ENCODE peak calls at places on chromosomes 1 and 21, in nine cellular contexts. One of them, this sample, is unnamed.

GRCh38 chr1:31238986-31239613 is 587 bp downstream of the NKAIN1 start:
- DNase-seq in A549: peak
- DNase-seq in GM23248: peak
- DNase-seq in upper lobe of right lung: peak
- DNase-seq in aorta: peak
- DNase-seq in IMR-90: no peak
- DNase-seq in cardiac muscle cell: peak
- DNase-seq in left ventricle myocardium inferior: no peak
- DNase-seq in choroid plexus epithelial cell: no peak
- DNase-seq in this sample: peak

GRCh38 chr1:173914366-173914871 is 2.7 kb downstream of the SERPINC1 start:
- DNase-seq in choroid plexus epithelial cell: peak
- DNase-seq in A549: peak
- DNase-seq in upper lobe of right lung: no peak
- DNase-seq in GM23248: peak
- DNase-seq in left ventricle myocardium inferior: no peak
- DNase-seq in aorta: no peak
- DNase-seq in IMR-90: peak
- DNase-seq in cardiac muscle cell: peak
- DNase-seq in this sample: peak

GRCh38 chr1:97063532-97063931 is 341.9 kb downstream of the PTBP2 start:
- DNase-seq in cardiac muscle cell: no peak
- DNase-seq in IMR-90: no peak
- DNase-seq in upper lobe of right lung: no peak
- DNase-seq in GM23248: no peak
- DNase-seq in aorta: no peak
- DNase-seq in A549: peak
- DNase-seq in left ventricle myocardium inferior: no peak
- DNase-seq in choroid plexus epithelial cell: no peak
- DNase-seq in this sample: no peak

GRCh38 chr1:21244986-21245687 is 45.1 kb downstream of the ECE1 start:
- DNase-seq in aorta: no peak
- DNase-seq in cardiac muscle cell: no peak
- DNase-seq in IMR-90: no peak
- DNase-seq in left ventricle myocardium inferior: no peak
- DNase-seq in GM23248: no peak
- DNase-seq in choroid plexus epithelial cell: no peak
- DNase-seq in A549: no peak
- DNase-seq in upper lobe of right lung: no peak
- DNase-seq in this sample: no peak

GRCh38 chr1:52659356-52659755 is 26.4 kb downstream of the SHISAL2A start:
- DNase-seq in A549: no peak
- DNase-seq in upper lobe of right lung: no peak
- DNase-seq in cardiac muscle cell: no peak
- DNase-seq in aorta: no peak
- DNase-seq in choroid plexus epithelial cell: no peak
- DNase-seq in IMR-90: no peak
- DNase-seq in left ventricle myocardium inferior: no peak
- DNase-seq in GM23248: peak
- DNase-seq in this sample: no peak

GRCh38 chr1:50080904-50081586 is 27.7 kb upstream of the ELAVL4 start:
- DNase-seq in IMR-90: no peak
- DNase-seq in left ventricle myocardium inferior: no peak
- DNase-seq in A549: peak
- DNase-seq in upper lobe of right lung: no peak
- DNase-seq in choroid plexus epithelial cell: peak
- DNase-seq in GM23248: peak
- DNase-seq in aorta: no peak
- DNase-seq in cardiac muscle cell: no peak
- DNase-seq in this sample: peak

GRCh38 chr1:219858980-219859379 is 69.4 kb downstream of the SLC30A10 start:
- DNase-seq in upper lobe of right lung: no peak
- DNase-seq in cardiac muscle cell: no peak
- DNase-seq in aorta: no peak
- DNase-seq in IMR-90: no peak
- DNase-seq in GM23248: no peak
- DNase-seq in left ventricle myocardium inferior: no peak
- DNase-seq in choroid plexus epithelial cell: no peak
- DNase-seq in A549: no peak
- DNase-seq in this sample: no peak

GRCh38 chr1:232139444-232139843 is 490.5 kb downstream of the SIPA1L2 start:
- DNase-seq in GM23248: no peak
- DNase-seq in cardiac muscle cell: no peak
- DNase-seq in A549: no peak
- DNase-seq in upper lobe of right lung: no peak
- DNase-seq in left ventricle myocardium inferior: no peak
- DNase-seq in choroid plexus epithelial cell: no peak
- DNase-seq in aorta: no peak
- DNase-seq in IMR-90: no peak
- DNase-seq in this sample: no peak

GRCh38 chr1:58583496-58583895 is 6.4 kb upstream of the TACSTD2 start:
- DNase-seq in upper lobe of right lung: no peak
- DNase-seq in aorta: no peak
- DNase-seq in left ventricle myocardium inferior: no peak
- DNase-seq in cardiac muscle cell: no peak
- DNase-seq in IMR-90: no peak
- DNase-seq in A549: no peak
- DNase-seq in choroid plexus epithelial cell: no peak
- DNase-seq in GM23248: no peak
- DNase-seq in this sample: no peak

GRCh38 chr1:226268421-226269124 is 40.4 kb downstream of the LIN9 start:
- DNase-seq in A549: peak
- DNase-seq in IMR-90: peak
- DNase-seq in upper lobe of right lung: no peak
- DNase-seq in GM23248: peak
- DNase-seq in aorta: no peak
- DNase-seq in cardiac muscle cell: no peak
- DNase-seq in choroid plexus epithelial cell: peak
- DNase-seq in left ventricle myocardium inferior: no peak
- DNase-seq in this sample: no peak

GRCh38 chr1:76854255-76854654 is 13.0 kb upstream of the ST6GALNAC5 start:
- DNase-seq in GM23248: no peak
- DNase-seq in A549: no peak
- DNase-seq in left ventricle myocardium inferior: no peak
- DNase-seq in upper lobe of right lung: no peak
- DNase-seq in IMR-90: no peak
- DNase-seq in aorta: no peak
- DNase-seq in choroid plexus epithelial cell: no peak
- DNase-seq in cardiac muscle cell: no peak
- DNase-seq in this sample: no peak

GRCh38 chr1:231233735-231234417 is 7.1 kb upstream of the GNPAT start:
- DNase-seq in upper lobe of right lung: no peak
- DNase-seq in left ventricle myocardium inferior: no peak
- DNase-seq in A549: no peak
- DNase-seq in GM23248: no peak
- DNase-seq in IMR-90: no peak
- DNase-seq in aorta: no peak
- DNase-seq in cardiac muscle cell: no peak
- DNase-seq in choroid plexus epithelial cell: peak
- DNase-seq in this sample: no peak

GRCh38 chr1:233361876-233362275 is 34.4 kb downstream of the MAP3K21 start:
- DNase-seq in aorta: no peak
- DNase-seq in choroid plexus epithelial cell: no peak
- DNase-seq in A549: no peak
- DNase-seq in left ventricle myocardium inferior: no peak
- DNase-seq in upper lobe of right lung: no peak
- DNase-seq in IMR-90: peak
- DNase-seq in GM23248: no peak
- DNase-seq in cardiac muscle cell: no peak
- DNase-seq in this sample: peak

GRCh38 chr1:12433323-12434053 is 184.5 kb downstream of the DHRS3 start:
- DNase-seq in A549: peak
- DNase-seq in cardiac muscle cell: peak
- DNase-seq in upper lobe of right lung: no peak
- DNase-seq in IMR-90: peak
- DNase-seq in choroid plexus epithelial cell: peak
- DNase-seq in GM23248: no peak
- DNase-seq in aorta: peak
- DNase-seq in left ventricle myocardium inferior: peak
- DNase-seq in this sample: no peak

GRCh38 chr21:46428987-46429710 is 29.5 kb upstream of the DIP2A start:
- DNase-seq in A549: no peak
- DNase-seq in choroid plexus epithelial cell: no peak
- DNase-seq in GM23248: no peak
- DNase-seq in left ventricle myocardium inferior: no peak
- DNase-seq in upper lobe of right lung: no peak
- DNase-seq in aorta: no peak
- DNase-seq in cardiac muscle cell: no peak
- DNase-seq in IMR-90: no peak
- DNase-seq in this sample: no peak

GRCh38 chr1:81703736-81704463 is 96.8 kb upstream of the ADGRL2 start:
- DNase-seq in choroid plexus epithelial cell: peak
- DNase-seq in A549: peak
- DNase-seq in aorta: no peak
- DNase-seq in IMR-90: peak
- DNase-seq in GM23248: peak
- DNase-seq in left ventricle myocardium inferior: no peak
- DNase-seq in upper lobe of right lung: no peak
- DNase-seq in cardiac muscle cell: no peak
- DNase-seq in this sample: no peak
- H3K4me3 ChIP-seq in choroid plexus epithelial cell: no peak
- H3K4me3 ChIP-seq in A549: no peak
- H3K4me3 ChIP-seq in aorta: no peak
- H3K4me3 ChIP-seq in IMR-90: no peak
- H3K4me3 ChIP-seq in GM23248: peak
- H3K4me3 ChIP-seq in left ventricle myocardium inferior: no peak
- H3K4me3 ChIP-seq in upper lobe of right lung: no peak
- H3K4me3 ChIP-seq in cardiac muscle cell: no peak
- H3K4me3 ChIP-seq in this sample: no peak

DNA sequence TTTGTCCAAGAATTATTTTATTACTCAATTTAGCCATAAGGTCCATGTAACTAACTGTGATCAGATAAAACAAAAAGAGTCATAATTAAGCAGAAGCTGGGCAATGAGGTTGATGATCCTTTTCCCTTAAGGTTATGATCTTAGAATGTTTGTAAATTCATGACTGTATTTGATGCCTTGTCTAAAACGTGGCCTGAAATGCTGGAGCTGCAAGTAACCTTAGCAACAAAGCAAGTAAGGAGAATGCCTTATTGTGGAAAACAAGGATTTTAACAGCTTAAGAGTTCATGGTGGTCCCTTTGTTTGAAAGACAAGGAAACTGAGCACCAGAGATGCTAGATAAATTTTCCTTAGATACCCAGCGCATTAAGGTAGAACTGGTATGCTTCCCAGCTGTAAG is 25.7 kb upstream of the XPR1 start:
- DNase-seq in choroid plexus epithelial cell: no peak
- DNase-seq in A549: no peak
- DNase-seq in GM23248: no peak
- DNase-seq in upper lobe of right lung: no peak
- DNase-seq in cardiac muscle cell: no peak
- DNase-seq in left ventricle myocardium inferior: no peak
- DNase-seq in aorta: no peak
- DNase-seq in IMR-90: no peak
- DNase-seq in this sample: no peak
- H3K4me3 ChIP-seq in choroid plexus epithelial cell: no peak
- H3K4me3 ChIP-seq in A549: no peak
- H3K4me3 ChIP-seq in GM23248: no peak
- H3K4me3 ChIP-seq in upper lobe of right lung: no peak
- H3K4me3 ChIP-seq in cardiac muscle cell: no peak
- H3K4me3 ChIP-seq in left ventricle myocardium inferior: no peak
- H3K4me3 ChIP-seq in aorta: no peak
- H3K4me3 ChIP-seq in IMR-90: no peak
- H3K4me3 ChIP-seq in this sample: no peak

GRCh38 chr1:160945079-160945478 is 9.5 kb downstream of the ITLN2 start:
- DNase-seq in A549: no peak
- DNase-seq in cardiac muscle cell: no peak
- DNase-seq in aorta: no peak
- DNase-seq in GM23248: no peak
- DNase-seq in left ventricle myocardium inferior: no peak
- DNase-seq in IMR-90: no peak
- DNase-seq in choroid plexus epithelial cell: no peak
- DNase-seq in upper lobe of right lung: no peak
- DNase-seq in this sample: no peak

DNA sequence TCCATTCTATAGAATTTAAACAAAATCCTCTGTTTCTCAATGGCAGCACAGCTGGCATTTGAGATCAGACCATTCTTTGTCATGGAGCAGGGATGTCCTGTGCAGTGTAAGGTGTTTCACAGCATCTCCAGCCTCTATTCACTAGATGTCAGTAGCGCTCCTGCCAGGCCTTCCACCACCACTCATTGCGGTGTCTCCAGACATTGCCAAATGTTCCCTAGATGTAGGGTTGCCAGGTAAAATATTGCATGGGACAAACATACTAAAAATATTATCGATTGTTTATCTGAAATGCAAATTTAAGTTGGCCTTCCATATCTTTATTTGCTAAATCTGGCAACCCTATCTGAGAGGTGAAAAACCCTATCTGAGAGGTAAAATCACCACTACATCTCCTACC is 11.7 kb downstream of the ITLN2 start:
- DNase-seq in choroid plexus epithelial cell: peak
- DNase-seq in upper lobe of right lung: no peak
- DNase-seq in aorta: no peak
- DNase-seq in A549: peak
- DNase-seq in cardiac muscle cell: no peak
- DNase-seq in IMR-90: no peak
- DNase-seq in left ventricle myocardium inferior: no peak
- DNase-seq in GM23248: no peak
- DNase-seq in this sample: no peak
- H3K4me3 ChIP-seq in choroid plexus epithelial cell: no peak
- H3K4me3 ChIP-seq in upper lobe of right lung: no peak
- H3K4me3 ChIP-seq in aorta: no peak
- H3K4me3 ChIP-seq in A549: no peak
- H3K4me3 ChIP-seq in cardiac muscle cell: no peak
- H3K4me3 ChIP-seq in IMR-90: no peak
- H3K4me3 ChIP-seq in left ventricle myocardium inferior: no peak
- H3K4me3 ChIP-seq in GM23248: no peak
- H3K4me3 ChIP-seq in this sample: no peak

GRCh38 chr1:36161656-36162531 is 5.9 kb downstream of the MAP7D1 start:
- DNase-seq in left ventricle myocardium inferior: no peak
- DNase-seq in upper lobe of right lung: peak
- DNase-seq in cardiac muscle cell: no peak
- DNase-seq in IMR-90: no peak
- DNase-seq in aorta: no peak
- DNase-seq in A549: no peak
- DNase-seq in choroid plexus epithelial cell: peak
- DNase-seq in GM23248: peak
- DNase-seq in this sample: no peak

GRCh38 chr1:36164399-36164798 is 8.4 kb downstream of the MAP7D1 start:
- DNase-seq in cardiac muscle cell: no peak
- DNase-seq in GM23248: no peak
- DNase-seq in IMR-90: no peak
- DNase-seq in left ventricle myocardium inferior: no peak
- DNase-seq in choroid plexus epithelial cell: no peak
- DNase-seq in A549: no peak
- DNase-seq in aorta: no peak
- DNase-seq in upper lobe of right lung: no peak
- DNase-seq in this sample: no peak

GRCh38 chr1:36162680-36163079 is 6.7 kb downstream of the MAP7D1 start:
- DNase-seq in left ventricle myocardium inferior: no peak
- DNase-seq in A549: no peak
- DNase-seq in upper lobe of right lung: no peak
- DNase-seq in GM23248: no peak
- DNase-seq in IMR-90: no peak
- DNase-seq in choroid plexus epithelial cell: no peak
- DNase-seq in cardiac muscle cell: no peak
- DNase-seq in aorta: no peak
- DNase-seq in this sample: no peak

GRCh38 chr1:36165145-36165544 is 9.2 kb downstream of the MAP7D1 start:
- DNase-seq in left ventricle myocardium inferior: no peak
- DNase-seq in cardiac muscle cell: no peak
- DNase-seq in aorta: no peak
- DNase-seq in upper lobe of right lung: no peak
- DNase-seq in GM23248: no peak
- DNase-seq in choroid plexus epithelial cell: no peak
- DNase-seq in IMR-90: no peak
- DNase-seq in A549: no peak
- DNase-seq in this sample: no peak

GRCh38 chr1:36163426-36163825 is 7.5 kb downstream of the MAP7D1 start:
- DNase-seq in A549: no peak
- DNase-seq in upper lobe of right lung: no peak
- DNase-seq in choroid plexus epithelial cell: no peak
- DNase-seq in aorta: no peak
- DNase-seq in GM23248: no peak
- DNase-seq in IMR-90: no peak
- DNase-seq in left ventricle myocardium inferior: no peak
- DNase-seq in cardiac muscle cell: no peak
- DNase-seq in this sample: no peak
- H3K4me3 ChIP-seq in A549: no peak
- H3K4me3 ChIP-seq in upper lobe of right lung: no peak
- H3K4me3 ChIP-seq in choroid plexus epithelial cell: no peak
- H3K4me3 ChIP-seq in aorta: no peak
- H3K4me3 ChIP-seq in GM23248: no peak
- H3K4me3 ChIP-seq in IMR-90: no peak
- H3K4me3 ChIP-seq in left ventricle myocardium inferior: no peak
- H3K4me3 ChIP-seq in cardiac muscle cell: no peak
- H3K4me3 ChIP-seq in this sample: no peak